ENCODE peak calls at places on chromosomes 1 and 21, in five cellular contexts. V is CD8-positive, alpha-beta T cell; Q is testis; M is astrocyte; R is ascending aorta. N is an unnamed sample. For H3K4me1, the result is how much of the 10 kb centered on the place peaks cover.

GRCh38 chr1:212514056-212514614 is 81.4 kb downstream of the NENF start:
- DNase-seq in V (peak), Q (peak), M (peak), R (peak), N (peak)

GRCh38 chr1:54498383-54499096 is 49.5 kb upstream of the ACOT11 start:
- DNase-seq in V (no peak), Q (no peak), M (no peak), R (no peak), N (no peak)

GRCh38 chr21:28554660-28555475 is 437.8 kb downstream of the LTN1 start:
- DNase-seq in V (no peak), Q (no peak), M (peak), R (no peak), N (no peak)

GRCh38 chr1:155474156-155474555 is 88.4 kb downstream of the ASH1L start:
- DNase-seq in V (no peak), Q (no peak), M (no peak), R (no peak), N (no peak)

GRCh38 chr1:2796890-2797740 is 4.4 kb downstream of the TTC34 start:
- DNase-seq in V (no peak), Q (no peak), M (no peak), R (peak), N (no peak)

GRCh38 chr1:29708818-29709710 is 472.7 kb downstream of the PTPRU start:
- DNase-seq in V (no peak), Q (no peak), M (peak), R (no peak), N (no peak)

GRCh38 chr1:86018311-86018923 is 138.2 kb downstream of the COL24A1 start:
- DNase-seq in V (no peak), Q (peak), M (no peak), R (no peak), N (no peak)

GRCh38 chr1:200901796-200902444 is 7.2 kb downstream of the INAVA start:
- DNase-seq in V (no peak), Q (no peak), M (no peak), R (no peak), N (no peak)

GRCh38 chr1:214540324-214540723 is 11.1 kb downstream of the PTPN14 start:
- DNase-seq in V (no peak), Q (no peak), M (no peak), R (no peak), N (no peak)

GRCh38 chr1:208269338-208269666 is 25.1 kb upstream of the PLXNA2 start:
- DNase-seq in V (no peak), Q (no peak), M (no peak), R (no peak), N (no peak)

GRCh38 chr21:45408271-45408791 is 3.4 kb downstream of the COL18A1 start:
- DNase-seq in V (no peak), Q (no peak), M (no peak), R (peak), N (no peak)

GRCh38 chr1:201656670-201657032 is 117.7 kb downstream of the NAV1 start:
- DNase-seq in V (no peak), Q (no peak), M (no peak), R (no peak), N (peak)

GRCh38 chr1:15610167-15610566 is 7.1 kb upstream of the DDI2 start:
- DNase-seq in V (no peak), Q (no peak), M (no peak), R (no peak), N (no peak)

GRCh38 chr21:33659550-33659949 is 17.2 kb downstream of the ITSN1 start:
- DNase-seq in V (no peak), Q (no peak), M (no peak), R (no peak), N (no peak)

GRCh38 chr1:193558491-193559028 is 372.1 kb upstream of the B3GALT2 start:
- DNase-seq in V (no peak), Q (peak), M (peak), R (no peak), N (peak)

GRCh38 chr1:100308777-100309176 is 42.8 kb downstream of the RTCA start:
- DNase-seq in V (no peak), Q (no peak), M (peak), R (no peak), N (no peak)

GRCh38 chr1:182890927-182891610 is 51.9 kb downstream of the DHX9 start:
- DNase-seq in V (no peak), Q (no peak), M (no peak), R (no peak), N (peak)

GRCh38 chr1:181100015-181100905 is 11.8 kb downstream of the IER5 start:
- DNase-seq in V (no peak), Q (no peak), M (no peak), R (no peak), N (no peak)

GRCh38 chr1:181099152-181100014 is 10.9 kb downstream of the IER5 start:
- DNase-seq in V (no peak), Q (no peak), M (peak), R (no peak), N (no peak)

GRCh38 chr1:181101581-181102226 is 13.2 kb downstream of the IER5 start:
- DNase-seq in V (no peak), Q (no peak), M (peak), R (no peak), N (no peak)

GRCh38 chr1:181102841-181103240 is 14.3 kb downstream of the IER5 start:
- DNase-seq in V (no peak), Q (no peak), M (no peak), R (no peak), N (no peak)

DNA sequence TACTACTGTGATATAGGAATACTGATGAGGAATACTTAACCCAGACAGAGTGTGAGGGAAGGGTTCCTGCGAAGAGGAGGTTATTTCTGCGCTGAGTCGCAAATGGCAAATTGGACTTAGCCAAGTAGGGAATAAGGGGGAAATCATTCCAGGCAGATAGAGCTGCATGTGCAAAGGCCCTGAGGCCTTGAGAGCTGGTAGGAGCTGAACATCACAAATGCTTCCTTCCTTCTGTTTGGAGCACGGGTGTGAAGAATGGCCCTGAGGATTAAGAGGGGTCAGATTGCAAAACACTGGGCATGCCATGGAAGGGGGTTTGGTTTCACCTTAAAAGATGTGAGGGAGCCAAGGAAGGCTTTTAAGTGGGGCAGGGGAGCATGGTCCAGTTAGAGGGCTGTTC is 12.4 kb downstream of the IER5 start:
- DNase-seq in V (no peak), Q (no peak), M (no peak), R (no peak), N (no peak)
- TF ChIP-seq CTCF in V (no peak), Q (no peak), M (no peak), R (no peak), N (no peak)

DNA sequence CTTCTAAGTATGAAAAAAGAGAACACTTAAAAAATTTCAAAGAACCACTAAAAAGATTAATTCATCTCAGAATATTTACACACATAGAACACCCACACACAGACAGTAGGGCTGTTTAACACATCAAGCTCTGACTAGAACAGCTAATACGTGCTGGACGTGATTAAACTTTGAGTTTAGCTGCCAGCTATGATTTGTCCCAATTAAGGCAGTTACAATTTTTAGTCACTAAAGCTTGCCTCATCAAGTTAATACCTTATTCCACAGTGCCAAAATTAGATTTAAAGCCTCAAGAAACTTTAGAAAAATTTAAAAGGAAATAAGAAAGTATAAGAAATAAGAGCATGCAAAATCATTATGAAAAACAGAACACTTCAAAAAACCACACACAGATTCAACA is 18.9 kb downstream of the SLC16A1 start:
- DNase-seq in V (no peak), Q (no peak), M (peak), R (no peak), N (no peak)
- H3K4me1 ChIP-seq in V (under half), Q (under half), M (under half), R (under half), N (under half)

GRCh38 chr1:36847186-36847585 is 187.1 kb downstream of the GRIK3 start:
- DNase-seq in V (no peak), Q (no peak), M (no peak), R (no peak), N (no peak)
- H3K4me3 ChIP-seq in V (no peak), Q (no peak), M (no peak), R (no peak), N (no peak)

DNA sequence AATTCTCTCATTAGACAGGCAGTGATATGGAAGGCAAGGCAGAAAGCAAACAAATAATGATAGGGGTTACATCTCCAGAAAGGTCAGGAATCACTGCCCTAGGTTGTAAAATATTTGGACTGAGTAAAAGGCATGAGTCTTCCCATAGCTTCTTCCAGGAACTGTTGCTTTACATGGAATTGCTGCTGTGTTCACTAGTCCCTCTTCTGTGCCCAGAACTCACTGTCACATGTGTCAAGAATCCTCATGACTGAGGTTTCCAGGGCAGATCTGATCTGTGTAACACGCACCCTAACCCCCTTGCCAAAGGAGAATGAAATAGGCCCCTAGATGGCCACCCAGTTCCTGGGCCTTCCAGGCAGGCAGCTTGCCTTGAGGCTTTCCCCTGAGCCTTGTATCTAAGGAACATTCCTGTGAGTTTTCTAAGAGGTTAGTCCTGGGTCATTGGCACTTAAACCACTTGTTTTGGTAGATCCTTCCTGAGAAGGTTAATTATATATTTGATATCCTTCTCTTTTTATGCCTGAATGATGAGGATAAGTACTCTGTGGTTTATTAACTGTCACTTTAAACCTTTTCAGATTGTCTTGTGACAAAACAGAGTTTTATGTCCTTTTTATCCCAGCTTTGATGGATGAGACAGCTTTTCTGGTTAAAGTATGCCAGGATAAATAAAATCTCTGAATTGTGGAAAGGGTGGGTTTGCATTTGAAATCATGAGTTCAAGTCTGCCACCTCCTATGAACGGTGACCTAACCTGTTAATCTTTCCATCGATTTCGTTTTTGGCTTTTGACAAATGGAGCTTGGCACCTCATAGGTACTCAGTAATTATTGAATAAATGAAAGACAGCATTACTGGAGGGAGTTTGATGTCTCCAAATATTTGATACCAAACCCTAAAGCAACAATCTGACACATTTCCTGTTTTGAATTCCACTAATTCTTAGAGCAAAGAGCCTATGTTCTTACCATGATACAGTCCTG is 163.3 kb downstream of the DHRS3 start:
- DNase-seq in V (no peak), Q (no peak), M (peak), R (peak), N (peak)
- TF ChIP-seq CTCF in V (no peak), Q (no peak), M (no peak), R (no peak), N (no peak)